ENCODE peak calls at places on chromosomes 5 and 9, in five cellular contexts. C is fibroblast of the aortic adventitia; J is aorta; L is GM23338; E is activated CD4-positive, alpha-beta T cell treated with anti-CD3 and anti-CD28 coated beads, Interleukin-2, amount 50 U/mL, for 1 hour. M is an unnamed sample.
A peak's percentile ranks its signal among the peaks of the same experiment; 100 is the strongest.

GRCh38 chr5:16916262-16916878 is 19.7 kb downstream of the MYO10 start:
- DNase-seq in C (peak; percentile 98), J (no peak), L (no peak), E (no peak), M (peak; percentile 93)

GRCh38 chr5:174177976-174178600 is 132.6 kb downstream of the NSG2 start:
- DNase-seq in C (no peak), J (no peak), L (no peak), E (no peak), M (no peak)

GRCh38 chr9:6552033-6552737 is 93.3 kb downstream of the GLDC start:
- DNase-seq in C (peak; percentile 51), J (no peak), L (peak; percentile 33), E (no peak), M (no peak)

GRCh38 chr9:99221266-99221622 is 498 bp downstream of the ALG2 start:
- DNase-seq in C (no peak), J (no peak), L (no peak), E (no peak), M (no peak)

GRCh38 chr9:123318192-123318591 is 37.8 kb upstream of the CRB2 start:
- DNase-seq in C (no peak), J (peak; percentile 52), L (no peak), E (no peak), M (no peak)

GRCh38 chr5:137228816-137229215 is 270.3 kb downstream of the SPOCK1 start:
- DNase-seq in C (no peak), J (no peak), L (no peak), E (no peak), M (no peak)

GRCh38 chr5:36724429-36725332 is 118.3 kb downstream of the SLC1A3 start:
- DNase-seq in C (no peak), J (no peak), L (peak; percentile 60), E (peak; percentile 17), M (no peak)

GRCh38 chr5:94847726-94848125 is 229.3 kb downstream of the SLF1 start:
- DNase-seq in C (no peak), J (no peak), L (no peak), E (no peak), M (no peak)

GRCh38 chr5:59301727-59302126 is 591.8 kb downstream of the PDE4D start:
- DNase-seq in C (no peak), J (no peak), L (no peak), E (no peak), M (no peak)

GRCh38 chr5:148910686-148911361 is 84.4 kb downstream of the ADRB2 start:
- DNase-seq in C (peak; percentile 62), J (no peak), L (no peak), E (no peak), M (no peak)

GRCh38 chr5:76785493-76785892 is 33.3 kb upstream of the F2RL1 start:
- DNase-seq in C (peak; percentile 44), J (peak; percentile 2), L (no peak), E (no peak), M (no peak)

GRCh38 chr9:112115109-112115508 is 60.0 kb downstream of the SUSD1 start:
- DNase-seq in C (no peak), J (no peak), L (no peak), E (no peak), M (no peak)

GRCh38 chr9:135061441-135061840 is 26.0 kb upstream of the OLFM1 start:
- DNase-seq in C (no peak), J (peak; percentile 33), L (no peak), E (no peak), M (no peak)

GRCh38 chr5:98774192-98775046 is 956 bp downstream of the RGMB start:
- DNase-seq in C (peak; percentile 66), J (peak; percentile 86), L (peak; percentile 85), E (peak; percentile 52), M (no peak)

GRCh38 chr5:134578578-134579283 is 53.3 kb downstream of the JADE2 start:
- DNase-seq in C (no peak), J (no peak), L (no peak), E (no peak), M (no peak)

GRCh38 chr9:86445636-86446035 is 91.4 kb upstream of the TUT7 start:
- DNase-seq in C (no peak), J (no peak), L (no peak), E (no peak), M (no peak)

GRCh38 chr9:97895695-97896332 is 26.5 kb downstream of the TRMO start:
- DNase-seq in C (peak; percentile 27), J (no peak), L (peak; percentile 83), E (no peak), M (no peak)

GRCh38 chr9:121670447-121670846 is 19.0 kb downstream of the DAB2IP start:
- DNase-seq in C (peak; percentile 98), J (no peak), L (no peak), E (no peak), M (no peak)

GRCh38 chr9:2469681-2470141 is 151.9 kb upstream of the VLDLR start:
- DNase-seq in C (peak; percentile 51), J (no peak), L (peak; percentile 41), E (no peak), M (no peak)

GRCh38 chr9:138083873-138084272 is 206.3 kb downstream of the CACNA1B start:
- DNase-seq in C (no peak), J (no peak), L (no peak), E (no peak), M (no peak)

GRCh38 chr5:59798862-59799667 is 94.5 kb downstream of the PDE4D start:
- DNase-seq in C (no peak), J (no peak), L (no peak), E (no peak), M (no peak)

GRCh38 chr9:89949116-89949515 is 344.3 kb downstream of the GADD45G start:
- DNase-seq in C (no peak), J (no peak), L (no peak), E (no peak), M (no peak)

GRCh38 chr9:2199999-2200796 is 185.1 kb downstream of the SMARCA2 start:
- DNase-seq in C (no peak), J (no peak), L (peak; percentile 77), E (no peak), M (no peak)

GRCh38 chr9:755454-756381 is 85.8 kb upstream of the DMRT1 start:
- DNase-seq in C (peak; percentile 86), J (no peak), L (no peak), E (no peak), M (peak; percentile 64)

GRCh38 chr5:62582198-62582597 is 3.6 kb downstream of the LRRC70 start:
- DNase-seq in C (no peak), J (no peak), L (peak; percentile 31), E (no peak), M (no peak)

GRCh38 chr5:17991775-17992174 is 357.5 kb downstream of the TAF11L14 start:
- DNase-seq in C (no peak), J (no peak), L (no peak), E (no peak), M (no peak)

GRCh38 chr5:21663082-21663481 is 1190.1 kb downstream of the CDH12 start:
- DNase-seq in C (no peak), J (no peak), L (peak; percentile 34), E (no peak), M (no peak)

M was measured in AG09309.